ENCODE peak calls at places on chromosomes 3 and 15, in nine cellular contexts. X is NCI-H1092 treated with DMSO at 0.1 percent for 48 hours; I is stomach; J is activated CD4-positive, alpha-beta memory T cell treated with anti-CD3 and anti-CD28 coated beads for 36 hours; B is NCI-H510A treated with DMSO at 0.1 percent for 48 hours; N is GM06990; L is stimulated activated CD4-positive, alpha-beta T cell treated with anti-CD3 and anti-CD28 coated beads, Interleukin-4, amount 100 ng/mL, for 4 hours; D is A172; F is fibroblast of the aortic adventitia. C is an unnamed sample.

GRCh38 chr15:66359740-66360139 is 3.3 kb upstream of the TIPIN start:
- DNase-seq in X (no peak), I (no peak), J (peak; percentile 18), B (no peak), N (no peak), L (no peak), D (peak; percentile 6), F (no peak), C (peak; percentile 76)

GRCh38 chr3:163890661-163891060 is 1187.6 kb downstream of the SI start:
- DNase-seq in X (no peak), I (no peak), J (no peak), B (no peak), N (no peak), L (no peak), D (no peak), F (no peak), C (no peak)

GRCh38 chr3:161042023-161042501 is 63.1 kb downstream of the B3GALNT1 start:
- DNase-seq in X (no peak), I (no peak), J (no peak), B (no peak), N (peak; percentile 23), L (no peak), D (no peak), F (peak; percentile 2), C (peak; percentile 22)

GRCh38 chr3:25472747-25473146 is 44.7 kb downstream of the RARB start:
- DNase-seq in X (no peak), I (no peak), J (no peak), B (no peak), N (no peak), L (no peak), D (no peak), F (no peak), C (no peak)

GRCh38 chr3:187136936-187137335 is 2.4 kb downstream of the RPL39L start:
- DNase-seq in X (no peak), I (no peak), J (peak; percentile 36), B (no peak), N (no peak), L (no peak), D (peak; percentile 64), F (peak; percentile 42), C (peak; percentile 81)

GRCh38 chr3:12347301-12347700 is 58.4 kb downstream of the PPARG start:
- DNase-seq in X (no peak), I (no peak), J (no peak), B (no peak), N (no peak), L (no peak), D (no peak), F (no peak), C (no peak)

GRCh38 chr15:84909029-84909428 is 24.6 kb downstream of the SLC28A1 start:
- DNase-seq in X (no peak), I (no peak), J (no peak), B (no peak), N (no peak), L (no peak), D (no peak), F (no peak), C (no peak)

GRCh38 chr3:66472313-66473134 is 28.3 kb downstream of the LRIG1 start:
- DNase-seq in X (no peak), I (no peak), J (peak; percentile 77), B (no peak), N (peak; percentile 68), L (peak; percentile 50), D (peak; percentile 87), F (peak; percentile 78), C (peak; percentile 69)

GRCh38 chr15:60426870-60427528 is 29.2 kb upstream of the ANXA2 start:
- DNase-seq in X (no peak), I (no peak), J (no peak), B (no peak), N (no peak), L (no peak), D (peak; percentile 60), F (peak; percentile 80), C (peak; percentile 74)

GRCh38 chr3:32009957-32010356 is 28.4 kb downstream of the ZNF860 start:
- DNase-seq in X (no peak), I (no peak), J (no peak), B (no peak), N (no peak), L (no peak), D (no peak), F (no peak), C (no peak)

C was measured in PC-3.